ENCODE peak calls at places on chromosomes 13 and 19, in six cellular contexts. A, K, H, M, V and T are unnamed samples.

GRCh38 chr13:91162180-91162579 is 185.3 kb upstream of the MIR17HG start:
- ATAC-seq in A (no peak), K (no peak), H (no peak), M (peak; percentile 35), V (no peak), T (no peak)

GRCh38 chr13:42377640-42378382 is 105.9 kb downstream of the AKAP11 start:
- ATAC-seq in A (peak; percentile 81), K (peak; percentile 86), H (peak; percentile 74), M (no peak), V (no peak), T (no peak)

GRCh38 chr13:61575941-61576340 is 160.3 kb upstream of the PCDH20 start:
- ATAC-seq in A (no peak), K (no peak), H (no peak), M (no peak), V (no peak), T (no peak)

GRCh38 chr19:4654437-4655361 is 15.4 kb downstream of the TNFAIP8L1 start:
- ATAC-seq in A (no peak), K (no peak), H (no peak), M (peak; percentile 22), V (no peak), T (no peak)

GRCh38 chr19:2798733-2799132 is 13.4 kb downstream of the THOP1 start:
- ATAC-seq in A (no peak), K (no peak), H (no peak), M (no peak), V (peak; percentile 70), T (no peak)

GRCh38 chr13:40206241-40207109 is 460.0 kb downstream of the FOXO1 start:
- ATAC-seq in A (peak; percentile 91), K (peak; percentile 89), H (peak; percentile 66), M (no peak), V (peak; percentile 41), T (peak; percentile 71)

GRCh38 chr13:46992383-46992952 is 95.6 kb upstream of the HTR2A start:
- ATAC-seq in A (no peak), K (no peak), H (peak; percentile 31), M (peak; percentile 86), V (no peak), T (peak; percentile 84)

GRCh38 chr19:43316591-43317319 is 36.7 kb upstream of the CD177 start:
- ATAC-seq in A (no peak), K (no peak), H (no peak), M (peak; percentile 95), V (no peak), T (peak; percentile 100)

GRCh38 chr13:60755380-60756163 is 358.6 kb downstream of the TDRD3 start:
- ATAC-seq in A (no peak), K (no peak), H (no peak), M (peak; percentile 35), V (peak; percentile 44), T (no peak)

GRCh38 chr13:51978836-51979556 is 32.3 kb downstream of the ATP7B start:
- ATAC-seq in A (no peak), K (no peak), H (no peak), M (peak; percentile 97), V (peak; percentile 80), T (no peak)

GRCh38 chr13:39498471-39499114 is 104.4 kb downstream of the LHFPL6 start:
- ATAC-seq in A (no peak), K (no peak), H (no peak), M (no peak), V (no peak), T (no peak)

GRCh38 chr13:41345165-41345920 is 34.3 kb downstream of the NAA16 start:
- ATAC-seq in A (no peak), K (no peak), H (no peak), M (no peak), V (peak; percentile 70), T (no peak)

GRCh38 chr19:18975011-18975410 is 34.0 kb upstream of the HOMER3 start:
- ATAC-seq in A (no peak), K (no peak), H (no peak), M (no peak), V (no peak), T (no peak)

GRCh38 chr13:112619730-112620639 is 32.0 kb upstream of the TUBGCP3 start:
- ATAC-seq in A (peak; percentile 32), K (no peak), H (peak; percentile 64), M (peak; percentile 53), V (no peak), T (peak; percentile 52)

GRCh38 chr13:110506396-110506795 is 55.1 kb downstream of the RAB20 start:
- ATAC-seq in A (no peak), K (no peak), H (no peak), M (no peak), V (no peak), T (no peak)

GRCh38 chr19:42131149-42132029 is 857 bp downstream of the POU2F2 start:
- ATAC-seq in A (no peak), K (no peak), H (no peak), M (no peak), V (no peak), T (no peak)

GRCh38 chr13:108433976-108434375 is 164.5 kb downstream of the TNFSF13B start:
- ATAC-seq in A (no peak), K (no peak), H (no peak), M (no peak), V (no peak), T (no peak)

GRCh38 chr13:33644607-33645543 is 173.1 kb upstream of the RFC3 start:
- ATAC-seq in A (no peak), K (peak; percentile 78), H (no peak), M (no peak), V (peak; percentile 50), T (no peak)

GRCh38 chr13:23699271-23699670 is 129.1 kb downstream of the TNFRSF19 start:
- ATAC-seq in A (no peak), K (no peak), H (no peak), M (no peak), V (no peak), T (no peak)

GRCh38 chr19:29680937-29681336 is 15.7 kb downstream of the PLEKHF1 start:
- ATAC-seq in A (no peak), K (no peak), H (no peak), M (no peak), V (no peak), T (no peak)

GRCh38 chr19:18783958-18784785 is 6.9 kb downstream of the COMP start:
- ATAC-seq in A (no peak), K (no peak), H (no peak), M (no peak), V (no peak), T (no peak)

GRCh38 chr13:74765955-74766354 is 631.8 kb upstream of the KLF12 start:
- ATAC-seq in A (no peak), K (no peak), H (no peak), M (no peak), V (no peak), T (no peak)

GRCh38 chr13:44649834-44650233 is 73.7 kb upstream of the TSC22D1 start:
- ATAC-seq in A (no peak), K (peak; percentile 38), H (no peak), M (no peak), V (no peak), T (no peak)

GRCh38 chr13:96819375-96819774 is 174.9 kb downstream of the OXGR1 start:
- ATAC-seq in A (no peak), K (no peak), H (no peak), M (no peak), V (no peak), T (no peak)

GRCh38 chr13:101930331-101930730 is 471.5 kb downstream of the FGF14 start:
- ATAC-seq in A (no peak), K (no peak), H (no peak), M (no peak), V (no peak), T (no peak)

GRCh38 chr19:48780684-48781391 is 25.5 kb downstream of the FGF21 start:
- ATAC-seq in A (no peak), K (no peak), H (no peak), M (peak; percentile 56), V (no peak), T (no peak)

GRCh38 chr19:20879501-20879900 is 43.5 kb upstream of the ZNF85 start:
- ATAC-seq in A (no peak), K (no peak), H (no peak), M (no peak), V (no peak), T (no peak)

GRCh38 chr13:60009300-60010248 is 154.2 kb downstream of the DIAPH3 start:
- ATAC-seq in A (no peak), K (no peak), H (no peak), M (no peak), V (no peak), T (no peak)

GRCh38 chr13:97631158-97631557 is 197.2 kb downstream of the RAP2A start:
- ATAC-seq in A (no peak), K (no peak), H (no peak), M (peak; percentile 65), V (no peak), T (no peak)

GRCh38 chr13:45402641-45403040 is 15.5 kb downstream of the SLC25A30 start:
- ATAC-seq in A (no peak), K (no peak), H (no peak), M (no peak), V (peak; percentile 74), T (no peak)

GRCh38 chr13:95150555-95150954 is 150.7 kb downstream of the ABCC4 start:
- ATAC-seq in A (no peak), K (no peak), H (no peak), M (peak; percentile 60), V (no peak), T (no peak)

GRCh38 chr19:51018745-51019543 is 565 bp downstream of the KLK10 start:
- ATAC-seq in A (no peak), K (no peak), H (no peak), M (peak; percentile 66), V (peak; percentile 50), T (no peak)

GRCh38 chr19:18905520-18906236 is 9.7 kb upstream of the CERS1 start:
- ATAC-seq in A (no peak), K (no peak), H (no peak), M (no peak), V (peak; percentile 28), T (peak; percentile 8)